ENCODE peak calls at places on chromosomes 4 and X, in nine cellular contexts. G is stimulated activated CD4-positive, alpha-beta T cell treated with anti-CD3 and anti-CD28 coated beads, TNF-alpha, amount 100 ng/mL, for 4 hours; S is glutamatergic neuron; X is naive B cell; Q is effector memory CD4-positive, alpha-beta T cell; Z is cardiac muscle cell; U is cardiac fibroblast; L is amniotic stem cell; Y is activated CD4-positive, alpha-beta T cell treated with anti-CD3 and anti-CD28 coated beads for 24 hours. T is an unnamed sample.

GRCh38 chr4:1260418-1261106 is 11.6 kb upstream of the CTBP1 start:
- DNase-seq in S (no peak), G (no peak), Y (no peak), Q (no peak), X (no peak), U (no peak), Z (no peak), L (no peak), T (no peak)

GRCh38 chrX:15854080-15854655 is 445 bp downstream of the AP1S2 start:
- DNase-seq in U (no peak), X (peak), L (peak), Z (peak), Q (peak), G (peak), S (peak), Y (peak), T (peak)

GRCh38 chr4:118981839-118982381 is 93.3 kb downstream of the SYNPO2 start:
- DNase-seq in Z (peak), U (peak), Q (peak), Y (peak), X (peak), L (peak), S (peak), G (no peak), T (peak)

GRCh38 chrX:150361777-150362351 is 1.3 kb upstream of the MAMLD1 start:
- DNase-seq in Q (no peak), U (no peak), X (peak), G (no peak), Z (peak), S (no peak), L (no peak), Y (no peak), T (no peak)

GRCh38 chrX:120301497-120301896 is 9.8 kb downstream of the TMEM255A start:
- DNase-seq in Z (no peak), L (no peak), U (no peak), X (no peak), Q (no peak), G (no peak), Y (no peak), S (no peak), T (no peak)

GRCh38 chrX:124194903-124195302 is 137.6 kb upstream of the TEX13D start:
- DNase-seq in Q (no peak), X (no peak), Z (no peak), S (no peak), G (no peak), Y (no peak), U (no peak), L (no peak), T (no peak)

GRCh38 chr4:48194986-48195773 is 61.1 kb upstream of the TXK start:
- DNase-seq in Q (no peak), U (no peak), S (no peak), L (no peak), G (no peak), X (no peak), Z (no peak), Y (no peak), T (no peak)

GRCh38 chr4:131061734-131062133 is 1965.8 kb downstream of the C4orf33 start:
- DNase-seq in L (no peak), S (no peak), Z (no peak), G (no peak), Q (no peak), X (no peak), U (no peak), Y (no peak), T (no peak)

GRCh38 chr4:26867914-26868684 is 7.5 kb downstream of the STIM2 start:
- DNase-seq in S (no peak), Q (no peak), Z (peak), X (no peak), U (peak), G (no peak), L (no peak), Y (no peak), T (no peak)

GRCh38 chr4:185210102-185210981 is 944 bp downstream of the SNX25 start:
- DNase-seq in Z (peak), S (peak), X (peak), Y (no peak), U (peak), Q (peak), L (no peak), G (peak), T (peak)

GRCh38 chr4:32189130-32189529 is 1469.0 kb downstream of the PCDH7 start:
- DNase-seq in Y (no peak), U (no peak), S (no peak), Z (no peak), G (no peak), Q (no peak), X (no peak), L (no peak), T (no peak)

GRCh38 chr4:80305466-80305865 is 30.1 kb upstream of the CFAP299 start:
- DNase-seq in S (no peak), Q (no peak), G (no peak), U (peak), Z (no peak), X (no peak), Y (no peak), L (no peak), T (no peak)

GRCh38 chr4:153197301-153197700 is 6.9 kb upstream of the TRIM2 start:
- DNase-seq in Y (no peak), S (no peak), Z (no peak), X (no peak), U (no peak), Q (no peak), G (no peak), L (no peak), T (no peak)

GRCh38 chrX:42123369-42123768 is 200.0 kb upstream of the CASK start:
- DNase-seq in S (no peak), L (no peak), G (no peak), U (no peak), Y (no peak), Z (no peak), X (no peak), Q (no peak), T (no peak)

GRCh38 chr4:94175553-94176260 is 32.0 kb upstream of the SMARCAD1 start:
- DNase-seq in X (no peak), Q (no peak), Z (no peak), G (no peak), S (no peak), U (no peak), L (no peak), Y (no peak), T (no peak)

GRCh38 chr4:6767725-6768538 is 14.6 kb upstream of the KIAA0232 start:
- DNase-seq in L (no peak), Y (no peak), U (no peak), X (no peak), G (no peak), Z (no peak), Q (no peak), S (no peak), T (no peak)

GRCh38 chr4:150974251-150974640 is 40.8 kb downstream of the LRBA start:
- DNase-seq in U (no peak), G (no peak), X (no peak), L (no peak), Z (no peak), Y (no peak), Q (no peak), S (no peak), T (no peak)

GRCh38 chr4:85005865-85006377 is 39.4 kb upstream of the WDFY3 start:
- DNase-seq in Z (peak), S (no peak), Q (no peak), X (no peak), G (no peak), L (peak), Y (no peak), U (peak), T (no peak)

T was measured in dermis microvascular lymphatic vessel endothelial cell.